ENCODE peak calls at places on chromosomes 13 and 19, in ten cellular contexts. One of them, this sample, is unnamed.

GRCh38 chr19:47776568-47776967 is 1.9 kb upstream of the SELENOW start:
- DNase-seq in omental fat pad: no peak
- DNase-seq in nephron progenitor cell: no peak
- DNase-seq in IMR-90: no peak
- DNase-seq in endothelial cell of umbilical vein: peak; percentile 91
- DNase-seq in progenitor cell of endocrine pancreas: no peak
- DNase-seq in epithelial cell of esophagus: peak; percentile 98
- DNase-seq in mucosa of descending colon: peak; percentile 41
- DNase-seq in CD8-positive, alpha-beta T cell: no peak
- DNase-seq in dorsolateral prefrontal cortex: no peak
- DNase-seq in this sample: no peak

GRCh38 chr13:98285317-98285716 is 108.2 kb upstream of the RNF113B start:
- DNase-seq in dorsolateral prefrontal cortex: no peak
- DNase-seq in epithelial cell of esophagus: peak; percentile 35
- DNase-seq in omental fat pad: no peak
- DNase-seq in mucosa of descending colon: no peak
- DNase-seq in CD8-positive, alpha-beta T cell: no peak
- DNase-seq in endothelial cell of umbilical vein: no peak
- DNase-seq in progenitor cell of endocrine pancreas: no peak
- DNase-seq in nephron progenitor cell: no peak
- DNase-seq in IMR-90: peak; percentile 49
- DNase-seq in this sample: peak; percentile 78

GRCh38 chr19:41928754-41929535 is 696 bp upstream of the ERFL start:
- DNase-seq in epithelial cell of esophagus: no peak
- DNase-seq in progenitor cell of endocrine pancreas: no peak
- DNase-seq in endothelial cell of umbilical vein: no peak
- DNase-seq in IMR-90: no peak
- DNase-seq in CD8-positive, alpha-beta T cell: no peak
- DNase-seq in mucosa of descending colon: peak; percentile 53
- DNase-seq in dorsolateral prefrontal cortex: no peak
- DNase-seq in omental fat pad: no peak
- DNase-seq in nephron progenitor cell: no peak
- DNase-seq in this sample: no peak

GRCh38 chr13:105597573-105597972 is 937.9 kb downstream of the EFNB2 start:
- DNase-seq in progenitor cell of endocrine pancreas: no peak
- DNase-seq in mucosa of descending colon: no peak
- DNase-seq in CD8-positive, alpha-beta T cell: no peak
- DNase-seq in IMR-90: no peak
- DNase-seq in nephron progenitor cell: no peak
- DNase-seq in omental fat pad: no peak
- DNase-seq in epithelial cell of esophagus: peak; percentile 20
- DNase-seq in endothelial cell of umbilical vein: no peak
- DNase-seq in dorsolateral prefrontal cortex: no peak
- DNase-seq in this sample: no peak

GRCh38 chr13:105139380-105140285 is 1395.8 kb downstream of the EFNB2 start:
- DNase-seq in omental fat pad: no peak
- DNase-seq in nephron progenitor cell: no peak
- DNase-seq in dorsolateral prefrontal cortex: peak; percentile 44
- DNase-seq in endothelial cell of umbilical vein: peak; percentile 29
- DNase-seq in IMR-90: peak; percentile 62
- DNase-seq in CD8-positive, alpha-beta T cell: peak; percentile 18
- DNase-seq in mucosa of descending colon: peak; percentile 43
- DNase-seq in progenitor cell of endocrine pancreas: no peak
- DNase-seq in epithelial cell of esophagus: no peak
- DNase-seq in this sample: peak; percentile 29

GRCh38 chr19:383922-384800 is 24.8 kb downstream of the C2CD4C start:
- DNase-seq in endothelial cell of umbilical vein: peak; percentile 34
- DNase-seq in mucosa of descending colon: no peak
- DNase-seq in CD8-positive, alpha-beta T cell: no peak
- DNase-seq in omental fat pad: peak; percentile 19
- DNase-seq in nephron progenitor cell: peak; percentile 65
- DNase-seq in dorsolateral prefrontal cortex: peak; percentile 39
- DNase-seq in epithelial cell of esophagus: no peak
- DNase-seq in IMR-90: no peak
- DNase-seq in progenitor cell of endocrine pancreas: no peak
- DNase-seq in this sample: peak; percentile 40

GRCh38 chr19:3644351-3645066 is 17.9 kb upstream of the CACTIN start:
- DNase-seq in nephron progenitor cell: no peak
- DNase-seq in CD8-positive, alpha-beta T cell: no peak
- DNase-seq in mucosa of descending colon: no peak
- DNase-seq in omental fat pad: no peak
- DNase-seq in progenitor cell of endocrine pancreas: no peak
- DNase-seq in epithelial cell of esophagus: no peak
- DNase-seq in dorsolateral prefrontal cortex: peak; percentile 98
- DNase-seq in IMR-90: peak; percentile 49
- DNase-seq in endothelial cell of umbilical vein: no peak
- DNase-seq in this sample: peak; percentile 22

GRCh38 chr19:43575955-43576451 is 402 bp downstream of the PINLYP start:
- DNase-seq in mucosa of descending colon: no peak
- DNase-seq in dorsolateral prefrontal cortex: no peak
- DNase-seq in IMR-90: no peak
- DNase-seq in progenitor cell of endocrine pancreas: no peak
- DNase-seq in nephron progenitor cell: no peak
- DNase-seq in epithelial cell of esophagus: no peak
- DNase-seq in omental fat pad: no peak
- DNase-seq in endothelial cell of umbilical vein: peak; percentile 8
- DNase-seq in CD8-positive, alpha-beta T cell: no peak
- DNase-seq in this sample: no peak

GRCh38 chr13:96994030-96994848 is at the start of gene OXGR1:
- DNase-seq in dorsolateral prefrontal cortex: no peak
- DNase-seq in endothelial cell of umbilical vein: no peak
- DNase-seq in mucosa of descending colon: peak; percentile 20
- DNase-seq in omental fat pad: no peak
- DNase-seq in progenitor cell of endocrine pancreas: peak; percentile 14
- DNase-seq in IMR-90: no peak
- DNase-seq in epithelial cell of esophagus: no peak
- DNase-seq in CD8-positive, alpha-beta T cell: no peak
- DNase-seq in nephron progenitor cell: peak; percentile 48
- DNase-seq in this sample: no peak

GRCh38 chr19:13152356-13152853 is 2.2 kb downstream of the IER2 start:
- DNase-seq in omental fat pad: no peak
- DNase-seq in endothelial cell of umbilical vein: no peak
- DNase-seq in CD8-positive, alpha-beta T cell: no peak
- DNase-seq in progenitor cell of endocrine pancreas: no peak
- DNase-seq in dorsolateral prefrontal cortex: no peak
- DNase-seq in nephron progenitor cell: no peak
- DNase-seq in epithelial cell of esophagus: no peak
- DNase-seq in IMR-90: no peak
- DNase-seq in mucosa of descending colon: no peak
- DNase-seq in this sample: no peak

GRCh38 chr19:38224014-38224862 is at the start of gene DPF1:
- DNase-seq in endothelial cell of umbilical vein: peak; percentile 61
- DNase-seq in nephron progenitor cell: peak; percentile 91
- DNase-seq in IMR-90: peak; percentile 56
- DNase-seq in mucosa of descending colon: no peak
- DNase-seq in CD8-positive, alpha-beta T cell: no peak
- DNase-seq in epithelial cell of esophagus: peak; percentile 75
- DNase-seq in dorsolateral prefrontal cortex: peak; percentile 64
- DNase-seq in omental fat pad: no peak
- DNase-seq in progenitor cell of endocrine pancreas: peak; percentile 77
- DNase-seq in this sample: peak; percentile 90

GRCh38 chr13:113669871-113670341 is 2.9 kb downstream of the GRK1 start:
- DNase-seq in nephron progenitor cell: no peak
- DNase-seq in dorsolateral prefrontal cortex: peak; percentile 18
- DNase-seq in progenitor cell of endocrine pancreas: no peak
- DNase-seq in IMR-90: no peak
- DNase-seq in epithelial cell of esophagus: no peak
- DNase-seq in CD8-positive, alpha-beta T cell: no peak
- DNase-seq in mucosa of descending colon: no peak
- DNase-seq in omental fat pad: no peak
- DNase-seq in endothelial cell of umbilical vein: no peak
- DNase-seq in this sample: no peak

GRCh38 chr19:29662604-29663404 is 2.5 kb upstream of the PLEKHF1 start:
- DNase-seq in CD8-positive, alpha-beta T cell: no peak
- DNase-seq in mucosa of descending colon: peak; percentile 52
- DNase-seq in IMR-90: peak; percentile 94
- DNase-seq in epithelial cell of esophagus: peak; percentile 81
- DNase-seq in nephron progenitor cell: no peak
- DNase-seq in progenitor cell of endocrine pancreas: no peak
- DNase-seq in endothelial cell of umbilical vein: peak; percentile 69
- DNase-seq in omental fat pad: peak; percentile 45
- DNase-seq in dorsolateral prefrontal cortex: no peak
- DNase-seq in this sample: no peak

GRCh38 chr13:112575680-112576079 is 12.3 kb downstream of the TUBGCP3 start:
- DNase-seq in CD8-positive, alpha-beta T cell: no peak
- DNase-seq in progenitor cell of endocrine pancreas: no peak
- DNase-seq in mucosa of descending colon: no peak
- DNase-seq in epithelial cell of esophagus: no peak
- DNase-seq in dorsolateral prefrontal cortex: no peak
- DNase-seq in endothelial cell of umbilical vein: peak; percentile 31
- DNase-seq in omental fat pad: no peak
- DNase-seq in IMR-90: no peak
- DNase-seq in nephron progenitor cell: no peak
- DNase-seq in this sample: no peak
- TF ChIP-seq CTCF in CD8-positive, alpha-beta T cell: no peak
- TF ChIP-seq CTCF in progenitor cell of endocrine pancreas: no peak
- TF ChIP-seq CTCF in mucosa of descending colon: no peak
- TF ChIP-seq CTCF in epithelial cell of esophagus: no peak
- TF ChIP-seq CTCF in dorsolateral prefrontal cortex: no peak
- TF ChIP-seq CTCF in endothelial cell of umbilical vein: no peak
- TF ChIP-seq CTCF in omental fat pad: no peak
- TF ChIP-seq CTCF in IMR-90: no peak
- TF ChIP-seq CTCF in nephron progenitor cell: no peak
- TF ChIP-seq CTCF in this sample: no peak

GRCh38 chr19:46298477-46299003 is 1.7 kb downstream of the HIF3A start:
- DNase-seq in endothelial cell of umbilical vein: peak; percentile 18
- DNase-seq in progenitor cell of endocrine pancreas: no peak
- DNase-seq in dorsolateral prefrontal cortex: no peak
- DNase-seq in omental fat pad: no peak
- DNase-seq in epithelial cell of esophagus: no peak
- DNase-seq in mucosa of descending colon: no peak
- DNase-seq in IMR-90: no peak
- DNase-seq in nephron progenitor cell: no peak
- DNase-seq in CD8-positive, alpha-beta T cell: no peak
- DNase-seq in this sample: no peak
- TF ChIP-seq CTCF in endothelial cell of umbilical vein: no peak
- TF ChIP-seq CTCF in progenitor cell of endocrine pancreas: no peak
- TF ChIP-seq CTCF in dorsolateral prefrontal cortex: no peak
- TF ChIP-seq CTCF in omental fat pad: no peak
- TF ChIP-seq CTCF in epithelial cell of esophagus: no peak
- TF ChIP-seq CTCF in mucosa of descending colon: no peak
- TF ChIP-seq CTCF in IMR-90: no peak
- TF ChIP-seq CTCF in nephron progenitor cell: no peak
- TF ChIP-seq CTCF in CD8-positive, alpha-beta T cell: no peak
- TF ChIP-seq CTCF in this sample: peak; percentile 7

DNA sequence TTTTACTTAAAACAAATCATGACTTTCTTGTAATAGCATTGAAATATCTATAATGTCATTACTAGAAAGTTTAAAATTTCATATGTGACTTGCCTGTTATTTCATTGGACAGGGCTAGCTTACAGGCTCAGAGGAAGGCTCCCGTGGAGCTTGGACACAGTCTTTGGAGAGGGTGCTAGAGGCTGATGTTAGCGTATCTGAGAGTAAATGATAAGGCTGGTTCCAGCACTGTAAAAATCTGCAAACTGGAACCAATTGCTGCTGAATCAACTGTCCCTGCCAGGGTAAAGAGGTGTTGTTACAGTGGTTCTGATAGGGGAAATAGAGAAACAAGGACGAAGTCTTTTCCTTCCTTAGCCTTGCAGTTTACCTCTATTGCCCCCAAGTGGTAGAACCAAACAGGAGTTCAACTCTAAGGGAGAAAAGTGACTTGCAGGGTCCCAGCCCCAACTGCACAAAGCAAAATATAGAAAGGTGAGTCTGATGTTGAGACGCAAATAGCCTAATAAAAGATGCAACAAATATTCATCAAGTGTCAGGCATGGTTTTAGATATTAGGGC is 901.7 kb downstream of the DIAPH3 start:
- DNase-seq in nephron progenitor cell: no peak
- DNase-seq in IMR-90: peak; percentile 12
- DNase-seq in endothelial cell of umbilical vein: peak; percentile 16
- DNase-seq in dorsolateral prefrontal cortex: no peak
- DNase-seq in omental fat pad: no peak
- DNase-seq in CD8-positive, alpha-beta T cell: no peak
- DNase-seq in progenitor cell of endocrine pancreas: no peak
- DNase-seq in mucosa of descending colon: no peak
- DNase-seq in epithelial cell of esophagus: no peak
- DNase-seq in this sample: peak; percentile 58
- TF ChIP-seq CTCF in nephron progenitor cell: peak; percentile 51
- TF ChIP-seq CTCF in IMR-90: peak; percentile 44
- TF ChIP-seq CTCF in endothelial cell of umbilical vein: no peak
- TF ChIP-seq CTCF in dorsolateral prefrontal cortex: peak; percentile 62
- TF ChIP-seq CTCF in omental fat pad: no peak
- TF ChIP-seq CTCF in CD8-positive, alpha-beta T cell: no peak
- TF ChIP-seq CTCF in progenitor cell of endocrine pancreas: peak; percentile 56
- TF ChIP-seq CTCF in mucosa of descending colon: no peak
- TF ChIP-seq CTCF in epithelial cell of esophagus: no peak
- TF ChIP-seq CTCF in this sample: peak; percentile 72

DNA sequence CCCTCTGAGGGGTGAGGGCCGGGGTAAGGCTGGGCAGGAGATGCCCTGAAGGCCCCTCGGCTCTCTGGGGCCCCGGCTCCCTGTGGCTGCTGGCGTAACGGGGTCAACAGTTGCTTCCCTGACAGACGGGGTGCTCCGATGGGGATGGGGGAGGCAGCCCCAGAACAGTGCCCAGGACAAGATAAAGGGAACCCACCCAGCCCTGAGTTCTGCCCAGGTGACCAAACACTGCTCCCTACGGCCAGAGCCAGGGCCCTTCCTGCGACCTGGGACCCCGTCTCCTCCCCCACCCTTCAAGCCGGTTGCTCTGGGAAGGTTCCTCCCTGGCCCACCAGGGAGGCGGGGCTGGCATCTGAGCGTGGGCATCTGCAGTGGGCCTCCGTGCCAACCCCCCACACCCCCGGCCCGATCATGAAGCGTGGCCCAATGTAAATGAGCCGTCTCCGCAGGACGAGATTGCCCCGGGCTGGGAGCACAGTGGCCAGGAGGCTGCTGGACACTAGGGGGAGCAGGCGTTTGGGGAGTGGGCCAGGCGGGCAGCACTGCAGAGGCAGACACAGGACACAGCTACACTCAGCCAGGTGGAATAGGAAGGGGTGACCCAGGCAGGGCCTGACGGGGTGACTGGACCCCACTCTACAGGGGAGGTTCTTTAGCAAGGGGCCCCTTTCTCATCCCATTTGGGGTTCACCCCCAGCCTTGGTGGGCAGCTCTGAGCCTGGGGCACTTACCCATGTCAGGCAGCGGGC is 1.1 kb upstream of the NKPD1 start:
- DNase-seq in dorsolateral prefrontal cortex: no peak
- DNase-seq in endothelial cell of umbilical vein: peak; percentile 50
- DNase-seq in CD8-positive, alpha-beta T cell: no peak
- DNase-seq in nephron progenitor cell: peak; percentile 78
- DNase-seq in progenitor cell of endocrine pancreas: peak; percentile 62
- DNase-seq in epithelial cell of esophagus: no peak
- DNase-seq in omental fat pad: no peak
- DNase-seq in IMR-90: peak; percentile 28
- DNase-seq in mucosa of descending colon: no peak
- DNase-seq in this sample: no peak
- TF ChIP-seq CTCF in dorsolateral prefrontal cortex: peak; percentile 16
- TF ChIP-seq CTCF in endothelial cell of umbilical vein: peak; percentile 61
- TF ChIP-seq CTCF in CD8-positive, alpha-beta T cell: no peak
- TF ChIP-seq CTCF in nephron progenitor cell: peak; percentile 72
- TF ChIP-seq CTCF in progenitor cell of endocrine pancreas: peak; percentile 77
- TF ChIP-seq CTCF in epithelial cell of esophagus: peak; percentile 31
- TF ChIP-seq CTCF in omental fat pad: no peak
- TF ChIP-seq CTCF in IMR-90: peak; percentile 64
- TF ChIP-seq CTCF in mucosa of descending colon: no peak
- TF ChIP-seq CTCF in this sample: peak; percentile 53

GRCh38 chr13:73667756-73668155 is 466.4 kb downstream of the KLF12 start:
- DNase-seq in omental fat pad: no peak
- DNase-seq in nephron progenitor cell: no peak
- DNase-seq in epithelial cell of esophagus: no peak
- DNase-seq in progenitor cell of endocrine pancreas: no peak
- DNase-seq in dorsolateral prefrontal cortex: no peak
- DNase-seq in mucosa of descending colon: no peak
- DNase-seq in CD8-positive, alpha-beta T cell: no peak
- DNase-seq in endothelial cell of umbilical vein: no peak
- DNase-seq in IMR-90: no peak
- DNase-seq in this sample: no peak
- TF ChIP-seq CTCF in omental fat pad: no peak
- TF ChIP-seq CTCF in nephron progenitor cell: no peak
- TF ChIP-seq CTCF in epithelial cell of esophagus: no peak
- TF ChIP-seq CTCF in progenitor cell of endocrine pancreas: no peak
- TF ChIP-seq CTCF in dorsolateral prefrontal cortex: no peak
- TF ChIP-seq CTCF in mucosa of descending colon: no peak
- TF ChIP-seq CTCF in CD8-positive, alpha-beta T cell: no peak
- TF ChIP-seq CTCF in endothelial cell of umbilical vein: no peak
- TF ChIP-seq CTCF in IMR-90: no peak
- TF ChIP-seq CTCF in this sample: no peak

This sample was measured in A673.